ENCODE peak calls at places on chromosomes 2 and 18, in seven cellular contexts. Y is HepG2, J is osteoblast, U is pancreas, O is heart right ventricle, F is right lobe of liver, Q is SJSA1. N is an unnamed sample. For H3K36me3, the result is how much of the 10 kb centered on the place peaks cover.

GRCh38 chr2:223079925-223080324 is 27.9 kb downstream of the KCNE4 start:
- DNase-seq in F (no peak), U (no peak), Q (no peak), Y (no peak), J (no peak), O (no peak), N (no peak)

GRCh38 chr2:85719609-85720240 is 25.6 kb downstream of the GNLY start:
- DNase-seq in O (peak), Q (no peak), Y (no peak), J (no peak), U (no peak), F (peak), N (no peak)

GRCh38 chr2:37350034-37350433 is 5.6 kb downstream of the QPCT start:
- DNase-seq in Q (no peak), F (no peak), U (peak), O (no peak), Y (peak), J (no peak), N (peak)

GRCh38 chr2:133235959-133236358 is 332.3 kb downstream of the NCKAP5 start:
- DNase-seq in O (no peak), F (no peak), J (no peak), Q (no peak), U (no peak), Y (no peak), N (no peak)

GRCh38 chr2:138476940-138477339 is 24.6 kb upstream of the SPOPL start:
- DNase-seq in Q (no peak), Y (peak), O (no peak), U (no peak), J (no peak), F (no peak), N (no peak)

GRCh38 chr2:16707014-16707413 is 41.4 kb upstream of the CYRIA start:
- DNase-seq in J (no peak), Q (no peak), F (no peak), Y (no peak), U (no peak), O (no peak), N (no peak)

GRCh38 chr2:60796573-60797509 is 40.8 kb downstream of the PAPOLG start:
- DNase-seq in J (no peak), Q (no peak), F (no peak), Y (no peak), U (no peak), O (no peak), N (peak)

GRCh38 chr2:144826105-144826504 is 306.2 kb upstream of the ZEB2 start:
- DNase-seq in Y (no peak), J (no peak), F (no peak), Q (no peak), O (no peak), U (no peak), N (no peak)

GRCh38 chr2:62319061-62319460 is 123.1 kb downstream of the B3GNT2 start:
- DNase-seq in Y (no peak), O (no peak), J (no peak), F (no peak), U (no peak), Q (no peak), N (no peak)

GRCh38 chr18:40841473-40841872 is 1113.6 kb upstream of the PIK3C3 start:
- DNase-seq in O (no peak), Y (no peak), J (no peak), U (no peak), Q (no peak), F (no peak), N (no peak)

GRCh38 chr18:69897397-69898108 is 50.1 kb downstream of the CD226 start:
- DNase-seq in Q (no peak), F (no peak), U (no peak), Y (no peak), J (no peak), O (no peak), N (peak)

GRCh38 chr2:233061591-233062446 is 1.7 kb downstream of the INPP5D start:
- DNase-seq in U (no peak), J (peak), F (no peak), O (peak), Y (peak), Q (no peak), N (no peak)

GRCh38 chr2:233063269-233063975 is 3.3 kb downstream of the INPP5D start:
- DNase-seq in Q (no peak), O (no peak), F (peak), Y (peak), U (no peak), J (peak), N (no peak)

GRCh38 chr2:233062946-233063268 is 2.8 kb downstream of the INPP5D start:
- DNase-seq in Y (no peak), U (no peak), Q (no peak), O (no peak), F (no peak), J (no peak), N (no peak)

GRCh38 chr2:233061007-233061590 is 957 bp downstream of the INPP5D start:
- DNase-seq in Y (no peak), U (no peak), J (no peak), Q (no peak), O (no peak), F (no peak), N (no peak)

DNA sequence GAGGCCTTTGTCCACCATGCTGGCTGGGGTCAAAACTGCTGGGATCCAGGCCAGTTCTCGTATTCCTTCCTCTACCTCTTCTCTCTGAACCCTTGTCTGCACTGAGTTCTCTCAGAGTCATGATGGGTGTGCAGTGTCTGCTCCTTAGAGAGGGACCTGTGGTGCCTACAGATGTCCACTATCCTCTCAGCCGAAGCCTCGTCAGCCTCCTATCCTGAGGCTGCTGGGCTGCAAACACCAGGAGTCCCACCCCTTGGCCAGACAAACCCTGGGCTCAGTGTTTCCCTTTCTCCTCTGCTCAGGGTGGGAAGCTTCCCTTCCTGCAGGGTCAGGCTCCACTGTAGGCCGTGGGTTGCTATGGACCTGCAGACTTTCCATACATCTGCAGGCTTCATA is 2.3 kb downstream of the INPP5D start:
- DNase-seq in J (no peak), U (no peak), O (no peak), Q (no peak), F (peak), Y (peak), N (no peak)
- H3K36me3 ChIP-seq in J (under half), U (under half), O (under half), Q (under half), F (under half), Y (under half), N (under half)

GRCh38 chr2:28904295-28904694 is 9.8 kb downstream of the WDR43 start:
- DNase-seq in Y (peak), F (no peak), Q (peak), J (no peak), O (no peak), U (no peak), N (no peak)
- H3K36me3 ChIP-seq in Y (under half), F (under half), Q (half or more), J (under half), O (under half), U (under half), N (under half)

GRCh38 chr18:76911440-76911839 is 89.1 kb downstream of the ZNF236 start:
- DNase-seq in Y (no peak), U (no peak), O (no peak), J (peak), F (no peak), Q (no peak), N (no peak)
- H3K36me3 ChIP-seq in Y (under half), U (under half), O (under half), J (under half), F (under half), Q (under half), N (under half)

DNA sequence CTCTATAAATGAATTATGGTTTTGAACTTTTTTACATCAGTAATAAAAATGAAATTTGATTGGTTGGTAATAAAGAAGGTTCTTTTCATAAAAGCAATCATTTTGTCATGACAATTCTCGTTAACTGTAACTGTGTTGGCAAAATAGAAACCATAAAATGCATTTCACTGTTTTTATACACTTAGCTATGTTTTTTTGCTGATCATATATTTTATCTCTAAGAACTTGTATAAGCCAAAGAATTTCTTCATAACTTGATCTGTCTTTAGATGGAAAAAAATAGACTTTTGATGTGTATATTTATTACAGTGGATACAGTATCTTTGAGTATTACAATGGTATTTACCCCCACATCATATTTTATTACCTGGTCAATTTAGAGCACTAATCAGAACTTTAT is 9.7 kb downstream of the MTX2 start:
- DNase-seq in J (no peak), O (no peak), U (no peak), Q (no peak), F (no peak), Y (no peak), N (no peak)
- H3K36me3 ChIP-seq in J (under half), O (under half), U (under half), Q (under half), F (under half), Y (under half), N (under half)

DNA sequence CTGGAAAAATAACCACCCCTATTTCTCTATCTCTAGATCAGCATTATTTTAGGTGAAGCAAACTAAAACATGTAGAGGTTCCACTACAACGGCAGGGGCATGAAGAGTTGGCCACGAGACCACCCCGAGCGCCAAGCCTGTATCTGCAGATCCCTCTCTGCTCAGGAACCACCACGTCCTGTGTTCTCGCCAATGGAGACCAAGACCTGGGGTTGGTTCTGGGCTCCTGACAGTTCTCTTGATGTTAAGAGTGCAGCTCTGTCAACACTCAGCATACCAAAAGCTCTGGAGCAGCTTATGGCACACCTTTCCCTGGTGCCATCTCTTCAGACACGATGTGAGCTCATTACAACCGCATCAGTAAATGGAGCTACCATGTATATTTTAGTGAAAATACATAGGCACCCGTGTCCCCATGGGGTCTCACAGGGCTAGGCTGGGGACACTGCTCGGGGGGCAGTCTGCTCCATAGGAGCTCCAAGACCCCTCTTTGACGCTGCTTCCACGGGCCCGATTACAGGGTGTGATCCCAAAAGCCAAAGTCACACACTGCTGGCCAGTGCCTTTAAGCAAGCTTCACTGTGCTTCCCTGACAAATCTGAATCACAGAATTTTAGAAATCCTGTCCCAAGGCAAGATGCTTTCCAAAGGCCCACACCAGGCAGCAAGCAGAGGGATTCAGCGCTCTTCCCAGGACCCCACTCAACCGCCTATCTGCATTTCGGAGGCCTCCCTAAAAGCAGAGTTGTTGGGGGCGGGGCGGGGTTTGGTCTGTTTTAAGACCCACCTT is 72.2 kb downstream of the EMILIN2 start:
- DNase-seq in Y (no peak), F (no peak), J (no peak), U (no peak), Q (no peak), O (no peak), N (no peak)
- H3K36me3 ChIP-seq in Y (under half), F (under half), J (half or more), U (under half), Q (half or more), O (under half), N (under half)

N was measured in small intestine.